ENCODE peak calls at places on chromosomes 7 and 10, in eight cellular contexts. E is brain microvascular endothelial cell, T is fibroblast of the aortic adventitia, C is coronary artery, A is colonic mucosa, Y is lower leg skin, N is fibroblast of pulmonary artery, S is NB4. O is an unnamed sample.

GRCh38 chr10:100735345-100736143 is 9.8 kb upstream of the PAX2 start:
- DNase-seq in S (no peak), E (no peak), N (no peak), C (no peak), T (no peak), A (no peak), Y (no peak), O (no peak)

GRCh38 chr10:80537086-80537704 is 507 bp upstream of the SH2D4B start:
- DNase-seq in T (no peak), C (peak), S (no peak), A (peak), E (no peak), Y (peak), N (no peak), O (no peak)

GRCh38 chr10:59907918-59908807 is 1.8 kb upstream of the CCDC6 start:
- DNase-seq in A (peak), Y (peak), N (peak), T (peak), C (peak), E (peak), S (peak), O (peak)

GRCh38 chr7:139647812-139648616 is 124.5 kb downstream of the CLEC2L start:
- DNase-seq in C (no peak), S (no peak), N (no peak), A (no peak), Y (no peak), T (no peak), E (peak), O (no peak)

GRCh38 chr7:41096921-41097320 is 606.0 kb downstream of the INHBA start:
- DNase-seq in E (peak), T (peak), Y (no peak), S (no peak), A (no peak), N (no peak), C (no peak), O (peak)

GRCh38 chr10:103154464-103155299 is 38.4 kb downstream of the NT5C2 start:
- DNase-seq in Y (no peak), C (no peak), A (no peak), S (no peak), E (no peak), T (peak), N (peak), O (no peak)

GRCh38 chr10:96410296-96410695 is 51.5 kb upstream of the OPALIN start:
- DNase-seq in E (no peak), N (no peak), T (no peak), A (no peak), C (peak), S (no peak), Y (peak), O (no peak)

GRCh38 chr7:4249241-4249640 is 432.9 kb upstream of the FOXK1 start:
- DNase-seq in A (no peak), Y (peak), T (no peak), N (no peak), E (no peak), S (no peak), C (no peak), O (no peak)

GRCh38 chr10:95295031-95295755 is 4.4 kb upstream of the PDLIM1 start:
- DNase-seq in T (peak), S (peak), N (peak), C (no peak), E (peak), Y (peak), A (peak), O (no peak)

GRCh38 chr7:27784399-27785053 is 44.6 kb downstream of the TAX1BP1 start:
- DNase-seq in A (peak), T (peak), C (no peak), N (peak), Y (no peak), E (peak), S (peak), O (no peak)

GRCh38 chr7:47586925-47587324 is 5.0 kb upstream of the TNS3 start:
- DNase-seq in E (no peak), S (no peak), C (no peak), T (no peak), N (no peak), A (no peak), Y (no peak), O (no peak)

GRCh38 chr7:116399808-116400207 is 99.7 kb upstream of the CAV2 start:
- DNase-seq in C (no peak), Y (no peak), A (no peak), E (peak), N (peak), S (no peak), T (peak), O (peak)

GRCh38 chr10:102146971-102147428 is 5.2 kb upstream of the NOLC1 start:
- DNase-seq in N (no peak), C (no peak), T (no peak), E (no peak), S (no peak), A (no peak), Y (no peak), O (no peak)

GRCh38 chr7:107891619-107892366 is 810 bp downstream of the DLD start:
- DNase-seq in N (peak), Y (no peak), E (peak), T (peak), S (peak), C (no peak), A (no peak), O (no peak)

GRCh38 chr7:93108003-93108402 is 9.8 kb downstream of the SAMD9 start:
- DNase-seq in S (no peak), A (no peak), C (no peak), E (no peak), N (no peak), Y (no peak), T (no peak), O (no peak)

GRCh38 chr7:110442386-110442837 is 648.5 kb upstream of the LRRN3 start:
- DNase-seq in N (peak), A (peak), T (no peak), E (peak), C (no peak), S (peak), Y (no peak), O (no peak)

GRCh38 chr7:55567495-55568070 is 4.7 kb downstream of the VOPP1 start:
- DNase-seq in T (no peak), C (no peak), A (peak), Y (peak), S (no peak), E (no peak), N (no peak), O (no peak)

GRCh38 chr7:55569797-55570196 is 2.5 kb downstream of the VOPP1 start:
- DNase-seq in N (no peak), A (no peak), Y (peak), T (no peak), C (no peak), S (no peak), E (no peak), O (no peak)

GRCh38 chr7:55569269-55569663 is 3.0 kb downstream of the VOPP1 start:
- DNase-seq in S (no peak), Y (peak), A (no peak), C (no peak), N (no peak), T (no peak), E (no peak), O (no peak)

GRCh38 chr7:55570218-55570873 is 2.0 kb downstream of the VOPP1 start:
- DNase-seq in C (no peak), S (no peak), Y (peak), T (peak), A (no peak), N (no peak), E (no peak), O (no peak)

GRCh38 chr7:55568613-55569268 is 3.6 kb downstream of the VOPP1 start:
- DNase-seq in N (peak), Y (no peak), S (no peak), C (no peak), E (no peak), A (no peak), T (peak), O (no peak)
- H3K4me3 ChIP-seq in N (no peak), Y (no peak), S (no peak), C (no peak), E (no peak), A (no peak), T (no peak), O (no peak)

DNA sequence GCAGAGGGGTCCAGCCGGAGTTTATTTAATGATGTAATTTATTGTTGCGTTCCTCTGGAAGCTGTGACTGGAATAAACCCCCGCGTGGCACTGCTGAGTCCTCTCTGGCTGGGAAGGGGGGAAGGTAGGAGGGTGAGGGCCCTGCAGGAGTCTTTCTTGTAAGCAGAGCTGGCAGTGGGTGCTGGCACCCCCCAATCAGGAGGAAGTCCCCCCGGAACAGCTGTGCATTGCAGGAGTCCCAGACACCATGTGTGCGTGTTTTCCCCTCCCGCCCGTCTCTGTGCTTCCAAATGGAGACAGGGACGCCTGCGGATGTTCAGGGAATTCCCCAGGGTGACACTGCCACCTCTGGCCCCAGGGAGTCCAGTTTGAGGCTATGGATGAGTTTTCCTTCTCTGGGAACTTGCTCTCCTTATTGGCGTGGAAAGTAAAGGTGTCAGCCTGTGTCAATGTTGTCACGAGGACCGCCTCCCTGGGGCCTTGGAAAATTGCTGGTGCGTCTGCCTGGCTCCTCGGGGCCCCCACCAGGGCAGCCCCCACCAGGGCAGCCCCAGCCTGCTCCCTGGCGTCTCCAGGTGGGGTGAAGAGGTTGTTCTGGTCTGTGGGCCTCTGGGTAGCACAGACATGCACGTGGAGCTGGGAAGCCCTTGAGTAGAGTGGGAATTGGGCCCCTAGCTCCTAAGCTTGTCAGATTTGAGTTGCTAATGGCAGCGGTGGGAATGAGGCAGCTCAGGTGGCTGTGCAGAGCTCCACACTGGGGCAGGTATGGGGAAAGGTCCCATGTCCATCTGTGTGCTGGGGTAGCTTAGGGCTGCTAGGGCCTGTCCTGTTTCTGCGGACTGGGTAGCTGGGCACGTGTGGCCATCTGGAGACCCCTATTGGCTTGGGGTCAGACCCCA is 2.7 kb downstream of the FZD9 start:
- DNase-seq in C (no peak), T (no peak), S (no peak), N (no peak), E (peak), Y (no peak), A (no peak), O (no peak)
- TF ChIP-seq CTCF in C (no peak), T (no peak), S (no peak), N (no peak), E (peak), Y (no peak), A (no peak), O (no peak)

GRCh38 chr10:6778992-6779701 is 199.1 kb upstream of the PRKCQ start:
- DNase-seq in C (no peak), N (peak), S (no peak), Y (no peak), E (peak), T (peak), A (no peak), O (peak)
- H3K4me3 ChIP-seq in C (no peak), N (no peak), S (no peak), Y (no peak), E (no peak), T (no peak), A (no peak), O (no peak)

GRCh38 chr7:71472962-71473361 is 341.0 kb downstream of the GALNT17 start:
- DNase-seq in C (no peak), N (no peak), S (no peak), T (no peak), Y (no peak), E (no peak), A (no peak), O (no peak)
- TF ChIP-seq CTCF in C (no peak), N (no peak), S (no peak), T (no peak), Y (no peak), E (no peak), A (no peak), O (no peak)

GRCh38 chr7:5477126-5477525 is 53.5 kb upstream of the TNRC18 start:
- DNase-seq in C (no peak), Y (no peak), T (no peak), S (peak), N (no peak), A (no peak), E (no peak), O (no peak)

GRCh38 chr7:5478568-5479045 is 55.0 kb upstream of the TNRC18 start:
- DNase-seq in S (peak), E (no peak), N (no peak), A (no peak), T (no peak), C (no peak), Y (no peak), O (no peak)

GRCh38 chr7:5479133-5479745 is 55.6 kb upstream of the TNRC18 start:
- DNase-seq in A (no peak), S (peak), T (peak), C (no peak), E (peak), N (no peak), Y (no peak), O (peak)

GRCh38 chr7:5476001-5476400 is 52.4 kb upstream of the TNRC18 start:
- DNase-seq in E (no peak), S (peak), A (no peak), C (no peak), Y (no peak), N (no peak), T (no peak), O (no peak)

DNA sequence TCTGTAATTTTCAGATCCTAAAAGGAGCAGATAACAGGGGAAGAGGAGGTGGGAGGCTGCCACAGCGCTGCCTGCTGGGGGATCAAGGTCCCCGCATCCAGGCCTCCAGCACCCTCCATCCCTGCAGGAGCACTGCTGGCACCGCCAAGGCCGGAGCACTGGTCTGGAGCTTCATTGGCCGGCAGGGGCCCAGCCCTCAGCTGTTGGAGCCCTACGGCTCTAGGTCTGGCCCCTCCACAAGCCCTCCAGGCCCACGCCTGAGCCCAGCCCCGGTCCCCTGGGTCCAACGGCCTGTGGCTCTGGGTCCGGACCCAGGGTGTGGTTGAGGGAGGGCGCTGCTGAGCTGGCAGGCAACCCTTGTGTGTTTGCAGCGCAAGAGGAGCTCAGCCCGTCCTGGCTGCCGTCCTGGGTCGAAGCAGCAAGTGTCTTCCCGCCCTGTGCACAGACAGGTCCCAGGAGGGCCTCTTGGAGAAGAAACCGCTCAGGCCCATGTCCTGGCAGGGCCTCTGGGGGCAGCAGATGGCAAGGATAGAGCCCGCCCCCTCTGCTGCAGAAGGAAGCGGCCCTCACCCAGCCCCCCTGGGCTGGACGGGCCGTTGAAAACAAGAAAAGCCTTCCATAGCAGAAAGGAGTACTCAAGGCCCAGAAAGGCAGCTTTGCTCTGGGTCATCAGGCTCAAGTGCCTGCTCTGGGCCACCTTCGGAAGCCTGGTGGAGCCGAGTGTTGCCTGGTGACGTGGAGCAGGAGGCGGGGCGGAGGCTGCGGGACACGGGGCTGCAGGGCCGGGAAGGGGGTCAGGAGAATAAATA is 54.3 kb upstream of the TNRC18 start:
- DNase-seq in S (peak), N (no peak), C (no peak), E (no peak), A (no peak), T (no peak), Y (no peak), O (no peak)
- H3K4me3 ChIP-seq in S (peak), N (no peak), C (peak), E (peak), A (peak), T (no peak), Y (no peak), O (no peak)

GRCh38 chr7:97818066-97818663 is 54.0 kb downstream of the ASNS start:
- DNase-seq in S (no peak), A (no peak), C (no peak), N (no peak), T (no peak), Y (no peak), E (no peak), O (no peak)

GRCh38 chr7:97819161-97819560 is 53.0 kb downstream of the ASNS start:
- DNase-seq in C (no peak), Y (no peak), S (peak), A (no peak), T (no peak), N (no peak), E (no peak), O (no peak)
- TF ChIP-seq CTCF in C (no peak), Y (no peak), S (no peak), A (peak), T (no peak), N (no peak), E (no peak), O (no peak)

DNA sequence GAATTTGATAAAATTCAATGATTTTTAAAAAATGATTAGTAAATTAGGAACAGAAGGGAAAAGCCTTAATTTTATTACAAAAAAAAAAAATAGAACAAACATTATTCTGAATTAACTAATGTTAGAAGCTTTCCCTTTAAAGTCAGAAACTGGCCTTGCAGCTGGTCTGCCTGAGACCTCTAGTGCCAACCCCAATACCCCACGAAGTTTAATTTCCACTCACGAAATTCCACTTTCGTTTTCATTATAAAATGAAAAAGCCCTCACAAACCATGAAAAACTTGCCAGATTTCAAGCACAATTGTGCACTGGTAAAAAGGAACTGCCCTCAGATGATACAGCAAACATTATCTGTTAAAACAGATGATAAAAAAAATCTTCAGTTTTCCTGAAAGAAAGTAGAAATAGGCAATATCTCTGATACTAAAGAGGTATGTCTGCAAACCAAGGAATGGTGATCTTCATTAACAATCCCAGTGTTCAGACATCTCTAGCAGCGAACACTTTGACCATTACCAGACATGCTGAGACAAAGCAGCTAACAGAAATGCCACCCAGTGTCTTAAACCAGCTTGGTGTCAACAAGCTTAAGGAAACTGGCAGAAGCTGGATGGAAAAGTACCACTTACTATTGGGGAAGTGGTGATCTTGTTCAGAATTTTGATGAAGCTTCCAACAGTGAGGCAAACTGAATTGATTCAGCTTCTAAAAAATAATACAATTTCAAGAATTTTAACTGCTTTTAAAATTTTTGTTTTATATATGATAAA is 80.2 kb downstream of the PALS2 start:
- DNase-seq in A (no peak), T (peak), E (no peak), Y (no peak), N (no peak), C (no peak), S (peak), O (no peak)
- H3K4me3 ChIP-seq in A (no peak), T (peak), E (no peak), Y (no peak), N (peak), C (peak), S (no peak), O (no peak)

GRCh38 chr10:77156406-77156879 is 481.2 kb downstream of the KCNMA1 start:
- DNase-seq in Y (no peak), S (peak), C (no peak), A (peak), N (peak), T (peak), E (peak), O (no peak)

GRCh38 chr10:77159538-77160110 is 478.0 kb downstream of the KCNMA1 start:
- DNase-seq in E (no peak), C (no peak), T (peak), A (no peak), N (peak), Y (no peak), S (no peak), O (no peak)

GRCh38 chr10:77160679-77161078 is 476.9 kb downstream of the KCNMA1 start:
- DNase-seq in E (peak), A (peak), T (peak), S (no peak), N (peak), C (no peak), Y (no peak), O (peak)

GRCh38 chr10:77158666-77159065 is 478.9 kb downstream of the KCNMA1 start:
- DNase-seq in N (no peak), S (no peak), C (no peak), A (peak), Y (no peak), T (no peak), E (no peak), O (no peak)

DNA sequence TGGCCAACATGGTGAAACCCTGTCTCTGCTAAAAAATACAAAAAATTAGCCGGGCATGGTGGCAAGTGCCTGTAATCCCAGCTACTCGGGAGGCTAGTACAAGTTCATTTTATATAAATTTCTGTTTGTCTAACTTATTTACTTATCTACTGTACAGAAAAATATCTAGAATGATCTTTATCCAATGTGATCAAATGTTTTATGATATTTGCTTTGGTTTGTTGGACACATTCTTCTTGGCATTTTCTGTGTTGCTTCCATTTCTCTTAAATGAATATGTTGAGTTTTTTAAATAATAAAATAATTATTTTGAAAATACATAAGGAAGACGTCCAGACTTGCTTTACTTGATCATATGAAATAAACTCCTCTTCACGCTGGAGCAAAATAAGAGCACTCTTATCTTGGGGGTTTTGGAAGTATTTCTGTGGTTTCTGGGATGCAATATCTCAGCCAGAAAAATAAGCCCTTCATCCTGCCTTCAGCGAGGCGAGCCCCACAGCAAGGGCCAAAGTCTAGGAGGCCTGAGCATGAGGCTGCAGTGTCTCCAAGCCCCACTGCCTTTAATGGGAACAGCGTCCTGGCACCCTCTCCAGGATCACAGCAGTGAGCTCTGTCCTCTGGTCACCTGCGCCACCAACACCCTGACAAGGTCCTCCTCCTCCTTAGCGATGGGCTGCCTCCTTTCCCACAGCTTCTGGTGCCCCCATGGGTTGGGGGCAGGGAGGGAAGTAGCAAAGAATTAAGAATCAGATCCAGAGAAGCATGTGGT is 480.2 kb downstream of the KCNMA1 start:
- DNase-seq in N (peak), C (no peak), E (peak), S (no peak), A (peak), Y (no peak), T (peak), O (no peak)
- TF ChIP-seq CTCF in N (no peak), C (no peak), E (no peak), S (no peak), A (no peak), Y (no peak), T (no peak), O (no peak)

GRCh38 chr7:158266817-158267736 is 320.5 kb downstream of the PTPRN2 start:
- DNase-seq in C (no peak), N (no peak), T (no peak), E (no peak), A (peak), Y (peak), S (no peak), O (no peak)
- H3K4me3 ChIP-seq in C (no peak), N (no peak), T (no peak), E (no peak), A (no peak), Y (no peak), S (no peak), O (no peak)

O was measured in AG04449.